ENCODE peak calls at places on chromosomes 7 and 10, in four cellular contexts. N, V, W and I are unnamed samples.

GRCh38 chr10:71511206-71511605 is 114.5 kb downstream of the CDH23 start:
- DNase-seq in N (no peak), V (no peak), W (no peak), I (no peak)

GRCh38 chr10:104028146-104028545 is 57.5 kb downstream of the COL17A1 start:
- DNase-seq in N (peak), V (peak), W (no peak), I (no peak)

GRCh38 chr10:50395279-50395678 is 144.0 kb upstream of the ASAH2 start:
- DNase-seq in N (peak), V (peak), W (no peak), I (no peak)

GRCh38 chr10:117668351-117669008 is 125.9 kb downstream of the EMX2 start:
- DNase-seq in N (no peak), V (no peak), W (no peak), I (no peak)

GRCh38 chr7:38580485-38580884 is 50.7 kb downstream of the AMPH start:
- DNase-seq in N (no peak), V (no peak), W (no peak), I (no peak)

GRCh38 chr10:97195654-97196212 is 10.0 kb upstream of the SLIT1 start:
- DNase-seq in N (no peak), V (no peak), W (no peak), I (no peak)

GRCh38 chr7:117472335-117472734 is 7.5 kb upstream of the CFTR start:
- DNase-seq in N (no peak), V (no peak), W (no peak), I (no peak)

GRCh38 chr10:17061418-17061817 is 68.2 kb downstream of the CUBN start:
- DNase-seq in N (no peak), V (no peak), W (peak), I (no peak)

GRCh38 chr7:23476286-23477169 is 6.2 kb upstream of the IGF2BP3 start:
- DNase-seq in N (no peak), V (no peak), W (no peak), I (no peak)

GRCh38 chr7:55517191-55517633 is 55.1 kb downstream of the VOPP1 start:
- DNase-seq in N (no peak), V (no peak), W (no peak), I (no peak)

GRCh38 chr7:157538735-157539134 is 201.9 kb downstream of the DNAJB6 start:
- DNase-seq in N (no peak), V (no peak), W (no peak), I (no peak)

GRCh38 chr7:29810297-29810696 is 4.0 kb downstream of the WIPF3 start:
- DNase-seq in N (no peak), V (no peak), W (no peak), I (no peak)
- TF ChIP-seq HDAC2 in N (no peak), V (no peak), W (no peak), I (no peak)

GRCh38 chr10:43250925-43251663 is 15.8 kb downstream of the RASGEF1A start:
- DNase-seq in N (no peak), V (no peak), W (no peak), I (no peak)
- TF ChIP-seq MAFK in N (no peak), V (no peak), W (no peak), I (no peak)

GRCh38 chr7:42611529-42611928 is 300.3 kb downstream of the C7orf25 start:
- DNase-seq in N (no peak), V (no peak), W (no peak), I (no peak)
- TF ChIP-seq HDAC2 in N (no peak), V (no peak), W (no peak), I (no peak)

GRCh38 chr10:28811639-28812349 is 134.5 kb downstream of the BAMBI start:
- DNase-seq in N (no peak), V (no peak), W (no peak), I (no peak)

GRCh38 chr10:28807760-28808613 is 130.7 kb downstream of the BAMBI start:
- DNase-seq in N (peak), V (no peak), W (peak), I (no peak)

GRCh38 chr10:28812384-28813372 is 135.4 kb downstream of the BAMBI start:
- DNase-seq in N (no peak), V (no peak), W (no peak), I (peak)

GRCh38 chr10:28808693-28809092 is 131.4 kb downstream of the BAMBI start:
- DNase-seq in N (no peak), V (no peak), W (no peak), I (no peak)

GRCh38 chr10:28810062-28810870 is 132.9 kb downstream of the BAMBI start:
- DNase-seq in N (no peak), V (no peak), W (peak), I (peak)
- TF ChIP-seq MAFK in N (no peak), V (no peak), W (peak), I (no peak)

GRCh38 chr10:116475866-116476265 is 48.2 kb downstream of the PNLIPRP3 start:
- DNase-seq in N (no peak), V (no peak), W (no peak), I (no peak)

GRCh38 chr10:116472874-116473273 is 45.2 kb downstream of the PNLIPRP3 start:
- DNase-seq in N (no peak), V (no peak), W (no peak), I (no peak)

DNA sequence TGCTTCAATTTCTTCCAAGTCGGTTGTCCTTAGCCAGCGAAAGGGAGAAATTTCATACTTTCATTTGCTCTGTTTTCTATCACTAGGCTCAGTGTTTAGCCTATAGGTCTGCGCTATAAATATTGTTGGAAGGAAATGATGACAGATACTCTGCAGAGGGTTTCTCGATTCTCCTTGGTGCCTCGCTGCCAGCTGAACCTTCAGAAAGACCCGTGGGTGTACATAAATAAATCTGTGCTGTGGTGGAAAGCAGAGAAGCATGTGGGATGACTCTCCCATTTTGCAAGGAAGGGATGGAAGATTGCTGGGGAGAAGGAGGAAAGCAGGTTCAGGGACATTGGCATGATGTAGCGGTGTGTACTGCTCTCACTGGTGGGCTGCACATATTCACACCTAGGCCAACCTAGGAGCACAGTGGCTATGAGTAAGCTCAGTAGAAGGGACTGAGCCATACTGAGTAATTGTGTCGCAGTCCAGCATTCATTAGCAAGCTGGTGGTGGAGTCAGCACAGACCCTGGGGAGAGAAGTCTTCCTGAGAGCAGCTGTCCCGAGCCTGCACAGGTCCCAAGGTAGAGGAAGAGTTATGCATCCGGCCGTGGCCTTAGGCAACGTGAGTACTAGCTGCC is 50.5 kb downstream of the PNLIPRP3 start:
- DNase-seq in N (no peak), V (no peak), W (no peak), I (no peak)
- TF ChIP-seq HDAC2 in N (no peak), V (no peak), W (no peak), I (no peak)

DNA sequence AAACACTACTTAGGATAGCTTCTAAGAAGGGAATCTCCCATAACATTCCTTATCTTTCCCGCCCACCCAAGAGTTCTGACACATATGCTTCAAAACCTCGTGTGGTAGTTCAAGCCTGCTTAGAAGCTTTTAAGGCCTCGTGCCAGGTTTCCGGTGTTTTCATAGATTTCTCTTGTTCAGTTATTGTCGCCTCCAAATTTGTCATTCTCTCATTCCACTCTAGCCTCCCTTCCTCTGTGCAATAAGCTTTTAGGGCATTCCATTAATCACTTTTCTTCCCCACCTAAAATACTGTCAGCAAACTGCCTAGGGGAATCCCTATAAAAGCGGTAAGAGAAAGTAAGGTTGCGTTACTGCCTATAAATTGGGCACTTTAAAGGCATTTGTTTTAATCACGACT is 718 bp upstream of the BPGM start:
- DNase-seq in N (no peak), V (no peak), W (peak), I (no peak)
- TF ChIP-seq MAFK in N (no peak), V (no peak), W (no peak), I (no peak)

GRCh38 chr10:22693371-22693784 is 21.0 kb downstream of the PIP4K2A start:
- DNase-seq in N (no peak), V (no peak), W (peak), I (no peak)
- TF ChIP-seq HDAC2 in N (no peak), V (no peak), W (no peak), I (no peak)

GRCh38 chr7:566100-566499 is 46.5 kb upstream of the PDGFA start:
- DNase-seq in N (no peak), V (no peak), W (no peak), I (no peak)
- TF ChIP-seq MAFK in N (no peak), V (no peak), W (no peak), I (no peak)